ENCODE peak calls at places on chromosomes 3 and 15, in nine cellular contexts. One of them, this sample, is unnamed.

GRCh38 chr15:69653846-69654245 is 201.2 kb downstream of the RPLP1 start:
- DNase-seq in H4: no peak
- DNase-seq in WTC11: no peak
- DNase-seq in NCI-H1436 treated with DMSO at 0.1 percent for 48 hours: no peak
- DNase-seq in HTR-8/SVneo: no peak
- DNase-seq in left lung: no peak
- DNase-seq in RWPE1: no peak
- DNase-seq in NCI-H524: no peak
- DNase-seq in stimulated activated naive B cell treated with anti-CD40 and anti-IgM and Interleukin-4, amounts not matched to agents 10 μg/mL and 1 μg/mL and 100 μg/mL, for 72 hours: no peak
- DNase-seq in this sample: no peak

GRCh38 chr15:58271410-58271809 is 133.2 kb downstream of the AQP9 start:
- DNase-seq in WTC11: no peak
- DNase-seq in RWPE1: no peak
- DNase-seq in H4: no peak
- DNase-seq in left lung: no peak
- DNase-seq in NCI-H524: no peak
- DNase-seq in HTR-8/SVneo: no peak
- DNase-seq in stimulated activated naive B cell treated with anti-CD40 and anti-IgM and Interleukin-4, amounts not matched to agents 10 μg/mL and 1 μg/mL and 100 μg/mL, for 72 hours: no peak
- DNase-seq in NCI-H1436 treated with DMSO at 0.1 percent for 48 hours: no peak
- DNase-seq in this sample: no peak

GRCh38 chr3:33915796-33916589 is 117.6 kb downstream of the PDCD6IP start:
- DNase-seq in left lung: no peak
- DNase-seq in NCI-H524: no peak
- DNase-seq in H4: no peak
- DNase-seq in WTC11: peak
- DNase-seq in stimulated activated naive B cell treated with anti-CD40 and anti-IgM and Interleukin-4, amounts not matched to agents 10 μg/mL and 1 μg/mL and 100 μg/mL, for 72 hours: peak
- DNase-seq in NCI-H1436 treated with DMSO at 0.1 percent for 48 hours: no peak
- DNase-seq in HTR-8/SVneo: no peak
- DNase-seq in RWPE1: peak
- DNase-seq in this sample: peak

GRCh38 chr15:31217067-31217466 is 109.6 kb upstream of the KLF13 start:
- DNase-seq in H4: no peak
- DNase-seq in RWPE1: no peak
- DNase-seq in WTC11: no peak
- DNase-seq in HTR-8/SVneo: no peak
- DNase-seq in NCI-H1436 treated with DMSO at 0.1 percent for 48 hours: no peak
- DNase-seq in stimulated activated naive B cell treated with anti-CD40 and anti-IgM and Interleukin-4, amounts not matched to agents 10 μg/mL and 1 μg/mL and 100 μg/mL, for 72 hours: no peak
- DNase-seq in NCI-H524: no peak
- DNase-seq in left lung: no peak
- DNase-seq in this sample: no peak

GRCh38 chr3:195385526-195385925 is 57.3 kb downstream of the ACAP2 start:
- DNase-seq in left lung: no peak
- DNase-seq in stimulated activated naive B cell treated with anti-CD40 and anti-IgM and Interleukin-4, amounts not matched to agents 10 μg/mL and 1 μg/mL and 100 μg/mL, for 72 hours: no peak
- DNase-seq in RWPE1: no peak
- DNase-seq in H4: peak
- DNase-seq in HTR-8/SVneo: peak
- DNase-seq in NCI-H1436 treated with DMSO at 0.1 percent for 48 hours: no peak
- DNase-seq in WTC11: no peak
- DNase-seq in NCI-H524: no peak
- DNase-seq in this sample: peak

GRCh38 chr15:92906563-92907081 is 6.5 kb downstream of the CHD2 start:
- DNase-seq in RWPE1: peak
- DNase-seq in HTR-8/SVneo: no peak
- DNase-seq in left lung: no peak
- DNase-seq in H4: peak
- DNase-seq in WTC11: no peak
- DNase-seq in NCI-H524: no peak
- DNase-seq in stimulated activated naive B cell treated with anti-CD40 and anti-IgM and Interleukin-4, amounts not matched to agents 10 μg/mL and 1 μg/mL and 100 μg/mL, for 72 hours: no peak
- DNase-seq in NCI-H1436 treated with DMSO at 0.1 percent for 48 hours: no peak
- DNase-seq in this sample: peak

GRCh38 chr3:56415672-56416071 is 52.6 kb downstream of the ERC2 start:
- DNase-seq in NCI-H1436 treated with DMSO at 0.1 percent for 48 hours: no peak
- DNase-seq in WTC11: no peak
- DNase-seq in NCI-H524: no peak
- DNase-seq in stimulated activated naive B cell treated with anti-CD40 and anti-IgM and Interleukin-4, amounts not matched to agents 10 μg/mL and 1 μg/mL and 100 μg/mL, for 72 hours: no peak
- DNase-seq in H4: peak
- DNase-seq in HTR-8/SVneo: no peak
- DNase-seq in left lung: no peak
- DNase-seq in RWPE1: no peak
- DNase-seq in this sample: peak

GRCh38 chr3:114128231-114128630 is 50.6 kb downstream of the DRD3 start:
- DNase-seq in NCI-H1436 treated with DMSO at 0.1 percent for 48 hours: no peak
- DNase-seq in RWPE1: no peak
- DNase-seq in left lung: no peak
- DNase-seq in stimulated activated naive B cell treated with anti-CD40 and anti-IgM and Interleukin-4, amounts not matched to agents 10 μg/mL and 1 μg/mL and 100 μg/mL, for 72 hours: no peak
- DNase-seq in WTC11: no peak
- DNase-seq in HTR-8/SVneo: no peak
- DNase-seq in NCI-H524: no peak
- DNase-seq in H4: no peak
- DNase-seq in this sample: no peak

GRCh38 chr3:32973982-32974381 is 22.5 kb downstream of the CCR4 start:
- DNase-seq in RWPE1: no peak
- DNase-seq in NCI-H1436 treated with DMSO at 0.1 percent for 48 hours: no peak
- DNase-seq in WTC11: no peak
- DNase-seq in left lung: no peak
- DNase-seq in NCI-H524: no peak
- DNase-seq in stimulated activated naive B cell treated with anti-CD40 and anti-IgM and Interleukin-4, amounts not matched to agents 10 μg/mL and 1 μg/mL and 100 μg/mL, for 72 hours: no peak
- DNase-seq in HTR-8/SVneo: no peak
- DNase-seq in H4: peak
- DNase-seq in this sample: no peak